ENCODE peak calls at places on chromosome 6, in five cellular contexts. K, Y, L, B and V are unnamed samples.
A peak's percentile ranks its signal among the peaks of the same experiment; 100 is the strongest.

GRCh38 chr6:140041056-140041455 is 666.6 kb upstream of the CITED2 start:
- DNase-seq in K (no peak), Y (no peak), L (no peak), B (no peak), V (no peak)

GRCh38 chr6:130796313-130796905 is 30.8 kb upstream of the SMLR1 start:
- DNase-seq in K (no peak), Y (no peak), L (peak; percentile 75), B (no peak), V (no peak)

GRCh38 chr6:112683926-112684325 is 336.8 kb downstream of the RFPL4B start:
- DNase-seq in K (no peak), Y (no peak), L (peak; percentile 74), B (no peak), V (no peak)

GRCh38 chr6:29793036-29793356 is 34.6 kb upstream of the HLA-G start:
- DNase-seq in K (no peak), Y (no peak), L (no peak), B (no peak), V (no peak)

GRCh38 chr6:140436023-140436811 is 1061.8 kb upstream of the CITED2 start:
- DNase-seq in K (no peak), Y (no peak), L (peak; percentile 56), B (no peak), V (no peak)

GRCh38 chr6:2663123-2663522 is 87.6 kb downstream of the MYLK4 start:
- DNase-seq in K (no peak), Y (no peak), L (no peak), B (no peak), V (no peak)

GRCh38 chr6:157822221-157823000 is 635 bp upstream of the SNX9 start:
- DNase-seq in K (no peak), Y (no peak), L (no peak), B (no peak), V (no peak)

GRCh38 chr6:152356659-152357058 is 280.5 kb downstream of the SYNE1 start:
- DNase-seq in K (no peak), Y (no peak), L (peak; percentile 37), B (no peak), V (no peak)

GRCh38 chr6:128990915-128991314 is 108.0 kb downstream of the LAMA2 start:
- DNase-seq in K (no peak), Y (no peak), L (no peak), B (no peak), V (no peak)